ENCODE peak calls at places on chromosomes 7 and 10, in eight cellular contexts. W is effector memory CD4-positive, alpha-beta T cell; M is AG04449; F is SHP77; L is NCI-H774; R is HS-5; P is activated naive CD8-positive, alpha-beta T cell treated with anti-CD3 and anti-CD28 coated beads, Interleukin-2, amount 50 U/mL, for 24 hours; K is CD4-positive, CD25-positive, alpha-beta regulatory T cell. D is an unnamed sample.

GRCh38 chr7:468681-469590 is 50.7 kb downstream of the PDGFA start:
- DNase-seq in K (no peak), R (no peak), P (no peak), F (no peak), L (no peak), W (no peak), M (peak; percentile 50), D (no peak)

GRCh38 chr10:21927601-21928000 is 75.9 kb downstream of the DNAJC1 start:
- DNase-seq in W (no peak), P (no peak), K (no peak), R (peak; percentile 16), M (peak; percentile 72), F (no peak), L (no peak), D (no peak)

GRCh38 chr10:96299383-96299782 is 4.9 kb upstream of the DNTT start:
- DNase-seq in M (no peak), R (no peak), K (no peak), P (no peak), L (no peak), F (no peak), W (no peak), D (no peak)

GRCh38 chr10:116398224-116398623 is 29.4 kb upstream of the PNLIPRP3 start:
- DNase-seq in M (no peak), W (no peak), F (no peak), R (no peak), L (no peak), K (no peak), P (no peak), D (no peak)

GRCh38 chr10:101767600-101767945 is 8.3 kb downstream of the FGF8 start:
- DNase-seq in F (no peak), L (no peak), M (no peak), P (no peak), R (no peak), K (no peak), W (no peak), D (no peak)

GRCh38 chr10:31928531-31929259 is at the start of gene ARHGAP12:
- DNase-seq in L (peak; percentile 81), P (peak; percentile 82), M (no peak), R (no peak), W (peak; percentile 73), F (peak; percentile 71), K (peak; percentile 80), D (peak; percentile 76)

GRCh38 chr10:131205556-131205955 is 106.0 kb downstream of the TCERG1L start:
- DNase-seq in F (no peak), P (no peak), M (no peak), R (no peak), L (no peak), W (no peak), K (no peak), D (no peak)

GRCh38 chr7:157547611-157548010 is 210.8 kb downstream of the DNAJB6 start:
- DNase-seq in R (no peak), M (no peak), K (no peak), F (no peak), L (no peak), P (no peak), W (no peak), D (no peak)

GRCh38 chr10:68087338-68088029 is 12.4 kb upstream of the HERC4 start:
- DNase-seq in R (no peak), K (no peak), M (no peak), F (no peak), P (no peak), W (no peak), L (no peak), D (no peak)

GRCh38 chr7:42414028-42414427 is 177.0 kb upstream of the GLI3 start:
- DNase-seq in R (peak; percentile 32), L (no peak), M (no peak), W (no peak), F (no peak), K (no peak), P (no peak), D (no peak)

GRCh38 chr7:37921340-37921805 is 933 bp downstream of the EPDR1 start:
- DNase-seq in R (no peak), F (peak; percentile 61), K (no peak), M (no peak), W (no peak), P (peak; percentile 20), L (no peak), D (no peak)

GRCh38 chr7:106891545-106892410 is 26.7 kb downstream of the PIK3CG start:
- DNase-seq in P (no peak), K (no peak), M (no peak), L (no peak), W (no peak), R (no peak), F (no peak), D (no peak)

GRCh38 chr7:140478361-140479061 is 794 bp downstream of the MKRN1 start:
- DNase-seq in F (no peak), K (no peak), P (peak; percentile 42), L (no peak), W (peak; percentile 1), M (no peak), R (no peak), D (peak; percentile 11)

GRCh38 chr7:26420600-26420999 is 128.9 kb downstream of the SNX10 start:
- DNase-seq in W (no peak), L (no peak), M (no peak), P (no peak), K (no peak), F (no peak), R (no peak), D (no peak)

GRCh38 chr10:35533565-35533964 is 71.6 kb upstream of the GJD4 start:
- DNase-seq in W (no peak), K (no peak), F (no peak), M (no peak), R (no peak), L (peak; percentile 51), P (no peak), D (no peak)